ENCODE peak calls at places on chromosomes 12 and 14, in ten cellular contexts. U is SK-MEL-5; J is CD8-positive, alpha-beta T cell; L is CD8-positive, alpha-beta memory T cell; C is fibroblast of the conjunctiva; X is NCI-H226; Q is lung; T is fibroblast of pulmonary artery; P is A549; S is fibroblast of mammary gland. D is an unnamed sample.

GRCh38 chr12:148676-149416 is 65.1 kb downstream of the SLC6A12 start:
- DNase-seq in U (no peak), J (no peak), L (no peak), C (no peak), X (no peak), Q (no peak), T (no peak), P (no peak), S (no peak), D (no peak)

GRCh38 chr12:70487440-70487839 is 121.3 kb downstream of the KCNMB4 start:
- DNase-seq in U (no peak), J (no peak), L (no peak), C (no peak), X (no peak), Q (no peak), T (no peak), P (no peak), S (no peak), D (no peak)

GRCh38 chr14:22314183-22314820 is 274.7 kb downstream of the DAD1 start:
- DNase-seq in U (peak), J (no peak), L (no peak), C (peak), X (no peak), Q (peak), T (peak), P (peak), S (peak), D (no peak)

GRCh38 chr12:43099691-43100163 is 452.3 kb downstream of the ADAMTS20 start:
- DNase-seq in U (no peak), J (no peak), L (no peak), C (no peak), X (no peak), Q (no peak), T (no peak), P (no peak), S (no peak), D (no peak)

GRCh38 chr12:95277139-95277538 is 59.5 kb downstream of the VEZT start:
- DNase-seq in U (peak), J (no peak), L (no peak), C (peak), X (no peak), Q (no peak), T (peak), P (no peak), S (peak), D (no peak)

GRCh38 chr12:104529130-104529874 is 72.6 kb downstream of the CHST11 start:
- DNase-seq in U (no peak), J (no peak), L (no peak), C (no peak), X (no peak), Q (no peak), T (no peak), P (no peak), S (peak), D (no peak)

GRCh38 chr12:19780460-19780859 is 341.2 kb downstream of the AEBP2 start:
- DNase-seq in U (no peak), J (no peak), L (no peak), C (no peak), X (no peak), Q (no peak), T (no peak), P (no peak), S (no peak), D (no peak)

GRCh38 chr12:89756638-89757321 is 48.1 kb upstream of the ATP2B1 start:
- DNase-seq in U (no peak), J (no peak), L (no peak), C (peak), X (peak), Q (no peak), T (peak), P (peak), S (peak), D (no peak)

GRCh38 chr12:49954863-49955830 is 4.6 kb downstream of the AQP2 start:
- DNase-seq in U (no peak), J (no peak), L (no peak), C (no peak), X (no peak), Q (no peak), T (no peak), P (no peak), S (no peak), D (no peak)

GRCh38 chr12:69239922-69240624 is 704 bp downstream of the CPSF6 start:
- DNase-seq in U (peak), J (peak), L (peak), C (no peak), X (peak), Q (peak), T (peak), P (peak), S (no peak), D (peak)

GRCh38 chr14:102917469-102918211 is 4.8 kb upstream of the AMN start:
- DNase-seq in U (peak), J (peak), L (peak), C (no peak), X (no peak), Q (no peak), T (peak), P (peak), S (peak), D (no peak)

GRCh38 chr12:13022737-13023370 is 21.3 kb upstream of the FAM234B start:
- DNase-seq in U (no peak), J (no peak), L (no peak), C (no peak), X (no peak), Q (no peak), T (peak), P (no peak), S (peak), D (no peak)

GRCh38 chr12:107514887-107515445 is 170.6 kb upstream of the PWP1 start:
- DNase-seq in U (no peak), J (no peak), L (no peak), C (peak), X (peak), Q (no peak), T (peak), P (peak), S (peak), D (no peak)

GRCh38 chr12:65323025-65323424 is 44.5 kb downstream of the MSRB3 start:
- DNase-seq in U (no peak), J (no peak), L (no peak), C (no peak), X (no peak), Q (no peak), T (no peak), P (no peak), S (no peak), D (no peak)

GRCh38 chr12:131831021-131831571 is 2.9 kb downstream of the MMP17 start:
- DNase-seq in U (no peak), J (no peak), L (peak), C (no peak), X (no peak), Q (no peak), T (peak), P (no peak), S (peak), D (no peak)

GRCh38 chr12:106183735-106184134 is 45.0 kb upstream of the NUAK1 start:
- DNase-seq in U (no peak), J (no peak), L (no peak), C (no peak), X (no peak), Q (no peak), T (no peak), P (no peak), S (no peak), D (no peak)

GRCh38 chr12:63151898-63152700 is 1.1 kb upstream of the AVPR1A start:
- DNase-seq in U (peak), J (no peak), L (no peak), C (peak), X (no peak), Q (no peak), T (peak), P (peak), S (peak), D (no peak)

GRCh38 chr14:36857136-36857535 is 195.5 kb downstream of the PAX9 start:
- DNase-seq in U (no peak), J (no peak), L (no peak), C (no peak), X (no peak), Q (no peak), T (no peak), P (no peak), S (no peak), D (no peak)

GRCh38 chr12:32010631-32011030 is 51.4 kb downstream of the RESF1 start:
- DNase-seq in U (no peak), J (no peak), L (no peak), C (no peak), X (no peak), Q (no peak), T (no peak), P (no peak), S (no peak), D (no peak)

GRCh38 chr12:79901506-79901905 is 33.4 kb downstream of the PPP1R12A start:
- DNase-seq in U (no peak), J (no peak), L (no peak), C (no peak), X (no peak), Q (no peak), T (no peak), P (no peak), S (no peak), D (no peak)

GRCh38 chr14:102200690-102201368 is 61.1 kb downstream of the WDR20 start:
- DNase-seq in U (no peak), J (no peak), L (peak), C (no peak), X (no peak), Q (no peak), T (no peak), P (no peak), S (no peak), D (no peak)

GRCh38 chr12:78210894-78211302 is 380.2 kb downstream of the NAV3 start:
- DNase-seq in U (peak), J (no peak), L (no peak), C (peak), X (peak), Q (no peak), T (peak), P (no peak), S (peak), D (no peak)

GRCh38 chr14:66105819-66106218 is 380.4 kb upstream of the CCDC196 start:
- DNase-seq in U (no peak), J (no peak), L (no peak), C (peak), X (peak), Q (no peak), T (peak), P (no peak), S (peak), D (no peak)

GRCh38 chr12:108640802-108641445 is 7.2 kb upstream of the SELPLG start:
- DNase-seq in U (no peak), J (no peak), L (no peak), C (no peak), X (peak), Q (no peak), T (peak), P (no peak), S (peak), D (no peak)

GRCh38 chr12:94262228-94263010 is 114.0 kb downstream of the PLXNC1 start:
- DNase-seq in U (no peak), J (peak), L (peak), C (peak), X (peak), Q (peak), T (peak), P (peak), S (peak), D (peak)

GRCh38 chr14:61562321-61563161 is 132.8 kb upstream of the HIF1A start:
- DNase-seq in U (no peak), J (no peak), L (no peak), C (peak), X (peak), Q (no peak), T (peak), P (peak), S (peak), D (no peak)

GRCh38 chr14:94471045-94471444 is 5.0 kb downstream of the SERPINA9 start:
- DNase-seq in U (no peak), J (no peak), L (no peak), C (no peak), X (no peak), Q (no peak), T (no peak), P (no peak), S (no peak), D (no peak)

GRCh38 chr14:61482348-61483206 is 161.2 kb downstream of the PRKCH start:
- DNase-seq in U (no peak), J (no peak), L (no peak), C (no peak), X (no peak), Q (no peak), T (no peak), P (no peak), S (no peak), D (no peak)

GRCh38 chr14:71243697-71244096 is 336.4 kb downstream of the PCNX1 start:
- DNase-seq in U (no peak), J (no peak), L (no peak), C (no peak), X (no peak), Q (no peak), T (peak), P (no peak), S (peak), D (no peak)

GRCh38 chr12:50567926-50568325 is 63.1 kb downstream of the DIP2B start:
- DNase-seq in U (no peak), J (no peak), L (no peak), C (no peak), X (no peak), Q (no peak), T (peak), P (no peak), S (peak), D (no peak)